ENCODE peak calls at places on chromosomes 2 and 18, in nine cellular contexts. One of them, this sample, is unnamed. For H3K4me1, the result is how much of the 10 kb centered on the place peaks cover.

GRCh38 chr18:49904871-49905555 is 91.7 kb upstream of the ACAA2 start:
- DNase-seq in cardiac muscle cell: no peak
- DNase-seq in colonic mucosa: no peak
- DNase-seq in tibial artery: no peak
- DNase-seq in lower lobe of right lung: no peak
- DNase-seq in sigmoid colon: no peak
- DNase-seq in left ventricle myocardium inferior: no peak
- DNase-seq in upper lobe of left lung: no peak
- DNase-seq in transverse colon: no peak
- DNase-seq in this sample: no peak

GRCh38 chr2:47509250-47509649 is 106.3 kb downstream of the MSH2 start:
- DNase-seq in cardiac muscle cell: peak
- DNase-seq in colonic mucosa: no peak
- DNase-seq in tibial artery: no peak
- DNase-seq in lower lobe of right lung: no peak
- DNase-seq in sigmoid colon: no peak
- DNase-seq in left ventricle myocardium inferior: no peak
- DNase-seq in upper lobe of left lung: no peak
- DNase-seq in transverse colon: no peak
- DNase-seq in this sample: no peak

GRCh38 chr2:201880620-201881381 is 74.5 kb downstream of the CDK15 start:
- DNase-seq in cardiac muscle cell: peak
- DNase-seq in colonic mucosa: no peak
- DNase-seq in tibial artery: peak
- DNase-seq in lower lobe of right lung: no peak
- DNase-seq in sigmoid colon: no peak
- DNase-seq in left ventricle myocardium inferior: no peak
- DNase-seq in upper lobe of left lung: no peak
- DNase-seq in transverse colon: no peak
- DNase-seq in this sample: no peak

GRCh38 chr2:118844261-118845004 is 3.0 kb downstream of the EN1 start:
- DNase-seq in cardiac muscle cell: no peak
- DNase-seq in colonic mucosa: no peak
- DNase-seq in tibial artery: no peak
- DNase-seq in lower lobe of right lung: no peak
- DNase-seq in sigmoid colon: no peak
- DNase-seq in left ventricle myocardium inferior: no peak
- DNase-seq in upper lobe of left lung: no peak
- DNase-seq in transverse colon: no peak
- DNase-seq in this sample: no peak

GRCh38 chr2:108927936-108928659 is 60.9 kb downstream of the EDAR start:
- DNase-seq in cardiac muscle cell: peak
- DNase-seq in colonic mucosa: peak
- DNase-seq in tibial artery: no peak
- DNase-seq in lower lobe of right lung: no peak
- DNase-seq in sigmoid colon: peak
- DNase-seq in left ventricle myocardium inferior: no peak
- DNase-seq in upper lobe of left lung: no peak
- DNase-seq in transverse colon: peak
- DNase-seq in this sample: peak

GRCh38 chr2:27255660-27256059 is 7.2 kb downstream of the SLC30A3 start:
- DNase-seq in cardiac muscle cell: peak
- DNase-seq in colonic mucosa: no peak
- DNase-seq in tibial artery: no peak
- DNase-seq in lower lobe of right lung: no peak
- DNase-seq in sigmoid colon: no peak
- DNase-seq in left ventricle myocardium inferior: no peak
- DNase-seq in upper lobe of left lung: no peak
- DNase-seq in transverse colon: no peak
- DNase-seq in this sample: no peak

GRCh38 chr2:62014102-62014501 is 108.6 kb downstream of the COMMD1 start:
- DNase-seq in cardiac muscle cell: peak
- DNase-seq in colonic mucosa: peak
- DNase-seq in tibial artery: peak
- DNase-seq in lower lobe of right lung: no peak
- DNase-seq in sigmoid colon: peak
- DNase-seq in left ventricle myocardium inferior: peak
- DNase-seq in upper lobe of left lung: no peak
- DNase-seq in transverse colon: peak
- DNase-seq in this sample: peak

GRCh38 chr2:29702276-29702675 is 219.1 kb downstream of the ALK start:
- DNase-seq in cardiac muscle cell: no peak
- DNase-seq in colonic mucosa: no peak
- DNase-seq in tibial artery: no peak
- DNase-seq in lower lobe of right lung: no peak
- DNase-seq in sigmoid colon: no peak
- DNase-seq in left ventricle myocardium inferior: no peak
- DNase-seq in upper lobe of left lung: no peak
- DNase-seq in transverse colon: no peak
- DNase-seq in this sample: no peak

GRCh38 chr2:157898591-157898996 is 22.5 kb upstream of the ACVR1 start:
- DNase-seq in cardiac muscle cell: peak
- DNase-seq in colonic mucosa: no peak
- DNase-seq in tibial artery: no peak
- DNase-seq in lower lobe of right lung: no peak
- DNase-seq in sigmoid colon: peak
- DNase-seq in left ventricle myocardium inferior: no peak
- DNase-seq in upper lobe of left lung: no peak
- DNase-seq in transverse colon: no peak
- DNase-seq in this sample: no peak

GRCh38 chr18:2988041-2988794 is 24.7 kb downstream of the LPIN2 start:
- DNase-seq in cardiac muscle cell: peak
- DNase-seq in colonic mucosa: no peak
- DNase-seq in tibial artery: no peak
- DNase-seq in lower lobe of right lung: no peak
- DNase-seq in sigmoid colon: no peak
- DNase-seq in left ventricle myocardium inferior: no peak
- DNase-seq in upper lobe of left lung: no peak
- DNase-seq in transverse colon: no peak
- DNase-seq in this sample: no peak

GRCh38 chr2:160742679-160743078 is 249.1 kb upstream of the RBMS1 start:
- DNase-seq in cardiac muscle cell: peak
- DNase-seq in colonic mucosa: no peak
- DNase-seq in tibial artery: peak
- DNase-seq in lower lobe of right lung: peak
- DNase-seq in sigmoid colon: no peak
- DNase-seq in left ventricle myocardium inferior: no peak
- DNase-seq in upper lobe of left lung: no peak
- DNase-seq in transverse colon: no peak
- DNase-seq in this sample: no peak

GRCh38 chr2:235135990-235136561 is 184.3 kb downstream of the SH3BP4 start:
- DNase-seq in cardiac muscle cell: peak
- DNase-seq in colonic mucosa: peak
- DNase-seq in tibial artery: peak
- DNase-seq in lower lobe of right lung: peak
- DNase-seq in sigmoid colon: peak
- DNase-seq in left ventricle myocardium inferior: peak
- DNase-seq in upper lobe of left lung: no peak
- DNase-seq in transverse colon: peak
- DNase-seq in this sample: peak

GRCh38 chr2:118310016-118310877 is 222.0 kb downstream of the INSIG2 start:
- DNase-seq in cardiac muscle cell: peak
- DNase-seq in colonic mucosa: peak
- DNase-seq in tibial artery: no peak
- DNase-seq in lower lobe of right lung: peak
- DNase-seq in sigmoid colon: no peak
- DNase-seq in left ventricle myocardium inferior: no peak
- DNase-seq in upper lobe of left lung: peak
- DNase-seq in transverse colon: peak
- DNase-seq in this sample: no peak

GRCh38 chr2:172970660-172971059 is 105.0 kb upstream of the MAP3K20 start:
- DNase-seq in cardiac muscle cell: no peak
- DNase-seq in colonic mucosa: no peak
- DNase-seq in tibial artery: no peak
- DNase-seq in lower lobe of right lung: no peak
- DNase-seq in sigmoid colon: no peak
- DNase-seq in left ventricle myocardium inferior: no peak
- DNase-seq in upper lobe of left lung: no peak
- DNase-seq in transverse colon: no peak
- DNase-seq in this sample: no peak

GRCh38 chr2:25341031-25341727 is 546 bp downstream of the DNMT3A start:
- DNase-seq in cardiac muscle cell: peak
- DNase-seq in colonic mucosa: no peak
- DNase-seq in tibial artery: no peak
- DNase-seq in lower lobe of right lung: peak
- DNase-seq in sigmoid colon: no peak
- DNase-seq in left ventricle myocardium inferior: peak
- DNase-seq in upper lobe of left lung: peak
- DNase-seq in transverse colon: peak
- DNase-seq in this sample: no peak

GRCh38 chr18:76496200-76496890 is 1.3 kb upstream of the ZNF516 start:
- DNase-seq in cardiac muscle cell: peak
- DNase-seq in colonic mucosa: peak
- DNase-seq in tibial artery: peak
- DNase-seq in lower lobe of right lung: peak
- DNase-seq in sigmoid colon: peak
- DNase-seq in left ventricle myocardium inferior: peak
- DNase-seq in upper lobe of left lung: peak
- DNase-seq in transverse colon: peak
- DNase-seq in this sample: peak

GRCh38 chr2:74546004-74546403 is 7.7 kb downstream of the LOXL3 start:
- DNase-seq in cardiac muscle cell: no peak
- DNase-seq in colonic mucosa: no peak
- DNase-seq in tibial artery: no peak
- DNase-seq in lower lobe of right lung: no peak
- DNase-seq in sigmoid colon: no peak
- DNase-seq in left ventricle myocardium inferior: no peak
- DNase-seq in upper lobe of left lung: no peak
- DNase-seq in transverse colon: no peak
- DNase-seq in this sample: no peak
- H3K27ac ChIP-seq in cardiac muscle cell: no peak
- H3K27ac ChIP-seq in colonic mucosa: no peak
- H3K27ac ChIP-seq in tibial artery: no peak
- H3K27ac ChIP-seq in lower lobe of right lung: no peak
- H3K27ac ChIP-seq in sigmoid colon: no peak
- H3K27ac ChIP-seq in left ventricle myocardium inferior: no peak
- H3K27ac ChIP-seq in upper lobe of left lung: no peak
- H3K27ac ChIP-seq in transverse colon: no peak
- H3K27ac ChIP-seq in this sample: no peak

DNA sequence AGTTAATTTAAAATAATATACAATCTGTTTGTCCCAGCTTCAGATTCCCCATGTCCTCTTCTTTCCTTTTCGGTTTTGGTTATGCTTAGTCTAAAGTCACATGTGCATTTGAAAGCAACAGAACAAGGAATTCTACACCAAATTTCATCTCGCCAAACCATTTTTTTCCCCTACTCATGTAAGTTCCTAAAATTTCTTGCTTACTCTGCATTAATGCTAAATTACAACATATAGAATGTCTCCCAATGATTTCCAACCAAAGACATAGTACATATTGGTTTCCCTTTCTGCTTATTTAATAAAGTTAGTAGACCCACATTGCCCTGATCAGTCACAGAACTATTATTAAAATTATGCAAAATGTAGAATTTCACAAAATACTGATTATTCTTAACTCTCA is 212.3 kb downstream of the ARHGAP15 start:
- DNase-seq in cardiac muscle cell: no peak
- DNase-seq in colonic mucosa: no peak
- DNase-seq in tibial artery: no peak
- DNase-seq in lower lobe of right lung: no peak
- DNase-seq in sigmoid colon: no peak
- DNase-seq in left ventricle myocardium inferior: no peak
- DNase-seq in upper lobe of left lung: no peak
- DNase-seq in transverse colon: no peak
- DNase-seq in this sample: no peak
- H3K4me1 ChIP-seq in cardiac muscle cell: under half
- H3K4me1 ChIP-seq in colonic mucosa: under half
- H3K4me1 ChIP-seq in tibial artery: under half
- H3K4me1 ChIP-seq in lower lobe of right lung: under half
- H3K4me1 ChIP-seq in sigmoid colon: under half
- H3K4me1 ChIP-seq in left ventricle myocardium inferior: under half
- H3K4me1 ChIP-seq in upper lobe of left lung: under half
- H3K4me1 ChIP-seq in transverse colon: under half
- H3K4me1 ChIP-seq in this sample: under half

GRCh38 chr2:98702896-98703620 is 27.9 kb downstream of the MGAT4A start:
- DNase-seq in cardiac muscle cell: no peak
- DNase-seq in colonic mucosa: no peak
- DNase-seq in tibial artery: no peak
- DNase-seq in lower lobe of right lung: no peak
- DNase-seq in sigmoid colon: no peak
- DNase-seq in left ventricle myocardium inferior: no peak
- DNase-seq in upper lobe of left lung: no peak
- DNase-seq in transverse colon: no peak
- DNase-seq in this sample: no peak
- H3K4me3 ChIP-seq in cardiac muscle cell: no peak
- H3K4me3 ChIP-seq in colonic mucosa: no peak
- H3K4me3 ChIP-seq in tibial artery: no peak
- H3K4me3 ChIP-seq in lower lobe of right lung: no peak
- H3K4me3 ChIP-seq in sigmoid colon: peak
- H3K4me3 ChIP-seq in left ventricle myocardium inferior: peak
- H3K4me3 ChIP-seq in upper lobe of left lung: no peak
- H3K4me3 ChIP-seq in transverse colon: no peak
- H3K4me3 ChIP-seq in this sample: no peak

GRCh38 chr2:37552339-37552738 is 119.1 kb downstream of the CDC42EP3 start:
- DNase-seq in cardiac muscle cell: no peak
- DNase-seq in colonic mucosa: no peak
- DNase-seq in tibial artery: no peak
- DNase-seq in lower lobe of right lung: no peak
- DNase-seq in sigmoid colon: no peak
- DNase-seq in left ventricle myocardium inferior: no peak
- DNase-seq in upper lobe of left lung: no peak
- DNase-seq in transverse colon: no peak
- DNase-seq in this sample: no peak
- H3K27ac ChIP-seq in cardiac muscle cell: no peak
- H3K27ac ChIP-seq in colonic mucosa: no peak
- H3K27ac ChIP-seq in tibial artery: no peak
- H3K27ac ChIP-seq in lower lobe of right lung: no peak
- H3K27ac ChIP-seq in sigmoid colon: no peak
- H3K27ac ChIP-seq in left ventricle myocardium inferior: no peak
- H3K27ac ChIP-seq in upper lobe of left lung: no peak
- H3K27ac ChIP-seq in transverse colon: no peak
- H3K27ac ChIP-seq in this sample: no peak

DNA sequence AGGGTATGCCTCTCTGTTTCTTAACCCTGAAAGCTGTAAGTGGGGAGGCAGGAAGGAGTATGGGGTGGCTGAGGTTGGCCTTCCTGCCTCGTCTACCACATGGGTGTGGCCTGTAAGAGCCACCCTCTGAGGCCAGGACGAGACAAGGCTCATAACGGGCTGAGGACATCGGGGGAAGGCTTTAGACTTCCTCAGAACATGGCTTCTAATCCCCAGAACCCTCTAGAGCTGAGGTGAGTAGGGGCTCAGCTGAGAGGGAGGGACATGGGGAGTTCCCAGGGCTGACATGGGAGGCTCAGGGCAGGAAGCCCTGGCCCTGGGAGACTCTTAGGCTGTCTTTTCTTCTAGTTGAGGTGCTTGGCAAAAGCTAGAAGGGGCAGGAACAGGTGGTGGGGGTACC is 36.7 kb downstream of the EMX1 start:
- DNase-seq in cardiac muscle cell: no peak
- DNase-seq in colonic mucosa: no peak
- DNase-seq in tibial artery: no peak
- DNase-seq in lower lobe of right lung: no peak
- DNase-seq in sigmoid colon: no peak
- DNase-seq in left ventricle myocardium inferior: no peak
- DNase-seq in upper lobe of left lung: no peak
- DNase-seq in transverse colon: no peak
- DNase-seq in this sample: no peak
- H3K4me1 ChIP-seq in cardiac muscle cell: under half
- H3K4me1 ChIP-seq in colonic mucosa: under half
- H3K4me1 ChIP-seq in tibial artery: under half
- H3K4me1 ChIP-seq in lower lobe of right lung: under half
- H3K4me1 ChIP-seq in sigmoid colon: under half
- H3K4me1 ChIP-seq in left ventricle myocardium inferior: under half
- H3K4me1 ChIP-seq in upper lobe of left lung: under half
- H3K4me1 ChIP-seq in transverse colon: under half
- H3K4me1 ChIP-seq in this sample: under half

This sample was measured in aorta.